ENCODE peak calls at places on chromosomes 3 and 15, in five cellular contexts. P is thyroid gland, B is uterus, F is Peyer's patch, R is lower leg skin. Z is an unnamed sample.

GRCh38 chr3:137121704-137122314 is 164.0 kb downstream of the IL20RB start:
- DNase-seq in P (peak), B (no peak), F (no peak), R (no peak), Z (no peak)

GRCh38 chr3:72320911-72321385 is 527.3 kb downstream of the SHQ1 start:
- DNase-seq in F (no peak), P (no peak), B (no peak), R (no peak), Z (no peak)

GRCh38 chr15:78265752-78266224 is 1.4 kb downstream of the DNAJA4 start:
- DNase-seq in R (no peak), P (no peak), F (no peak), B (no peak), Z (no peak)

GRCh38 chr3:143120716-143121239 is 1.2 kb downstream of the CHST2 start:
- DNase-seq in P (peak), B (no peak), F (peak), R (no peak), Z (no peak)

GRCh38 chr3:69204315-69204957 is 82.0 kb upstream of the LMOD3 start:
- DNase-seq in B (no peak), R (no peak), P (no peak), F (no peak), Z (no peak)

GRCh38 chr3:183247190-183247589 is 5.9 kb upstream of the B3GNT5 start:
- DNase-seq in B (no peak), R (no peak), P (no peak), F (no peak), Z (no peak)

GRCh38 chr15:79897380-79897678 is 515 bp upstream of the MTHFS start:
- DNase-seq in P (no peak), F (no peak), B (no peak), R (no peak), Z (no peak)

GRCh38 chr15:60392986-60393811 is 4.6 kb downstream of the ANXA2 start:
- DNase-seq in F (no peak), B (peak), P (peak), R (peak), Z (peak)

GRCh38 chr15:75891895-75892294 is 11.8 kb upstream of the FBXO22 start:
- DNase-seq in R (no peak), B (no peak), F (no peak), P (no peak), Z (no peak)

GRCh38 chr3:73432021-73432722 is 192.6 kb downstream of the PDZRN3 start:
- DNase-seq in B (peak), F (no peak), P (peak), R (no peak), Z (peak)

GRCh38 chr15:70014311-70014707 is 83.4 kb downstream of the TLE3 start:
- DNase-seq in P (no peak), F (peak), R (no peak), B (no peak), Z (no peak)

GRCh38 chr3:43211681-43212080 is 74.7 kb upstream of the SNRK start:
- DNase-seq in P (no peak), B (no peak), R (no peak), F (no peak), Z (peak)

GRCh38 chr3:175325440-175325839 is 466.3 kb downstream of the NAALADL2 start:
- DNase-seq in P (no peak), F (no peak), R (no peak), B (no peak), Z (no peak)

DNA sequence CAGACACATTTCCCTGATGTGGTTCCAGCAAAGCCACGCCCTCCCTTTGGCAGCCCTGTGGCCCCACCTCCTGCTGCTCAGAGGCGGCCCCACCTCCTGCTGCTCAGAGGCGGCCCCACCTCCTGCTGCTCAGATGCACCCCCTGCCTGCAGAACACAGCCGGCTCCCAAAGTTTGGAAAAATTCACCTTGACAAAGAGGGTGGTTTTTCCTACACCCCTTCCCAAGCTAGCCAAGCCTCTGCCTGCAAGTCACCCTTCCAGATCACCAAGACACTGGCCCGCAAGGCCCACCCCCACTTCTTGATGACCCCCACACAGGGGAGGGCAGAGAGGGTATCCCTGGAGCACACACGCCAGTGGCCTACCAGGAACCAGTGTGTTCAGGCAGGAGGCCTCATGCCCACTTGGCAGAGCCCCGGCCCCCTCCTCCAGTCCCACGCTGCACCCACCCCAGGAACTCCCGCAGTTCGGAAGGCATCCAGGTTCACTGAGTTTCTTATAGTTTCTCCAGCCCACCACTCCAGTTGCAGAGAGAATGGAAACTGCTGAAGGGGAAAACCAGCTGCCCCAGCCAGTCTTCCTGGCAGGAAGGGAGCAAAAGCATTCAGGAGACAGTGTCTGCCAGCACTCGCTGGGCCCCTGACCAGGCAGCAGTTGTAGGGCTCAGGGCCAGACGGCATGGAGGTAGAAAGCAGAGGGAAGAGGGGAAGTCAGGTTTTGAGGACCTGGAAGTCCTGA is 2.3 kb upstream of the HAPLN3 start:
- DNase-seq in R (peak), F (peak), P (peak), B (peak), Z (no peak)
- TF ChIP-seq POLR2A in R (no peak), F (no peak), P (no peak), B (no peak), Z (no peak)

GRCh38 chr15:52569244-52569585 is 385 bp upstream of the ARPP19 start:
- DNase-seq in B (no peak), F (no peak), R (no peak), P (no peak), Z (no peak)

GRCh38 chr15:52566889-52567288 is 1.9 kb downstream of the ARPP19 start:
- DNase-seq in B (no peak), F (no peak), R (no peak), P (no peak), Z (no peak)

GRCh38 chr15:52563499-52564060 is 5.2 kb downstream of the ARPP19 start:
- DNase-seq in F (no peak), B (no peak), P (no peak), R (no peak), Z (no peak)

GRCh38 chr15:52567886-52568568 is 803 bp downstream of the ARPP19 start:
- DNase-seq in P (peak), R (no peak), F (peak), B (no peak), Z (no peak)

DNA sequence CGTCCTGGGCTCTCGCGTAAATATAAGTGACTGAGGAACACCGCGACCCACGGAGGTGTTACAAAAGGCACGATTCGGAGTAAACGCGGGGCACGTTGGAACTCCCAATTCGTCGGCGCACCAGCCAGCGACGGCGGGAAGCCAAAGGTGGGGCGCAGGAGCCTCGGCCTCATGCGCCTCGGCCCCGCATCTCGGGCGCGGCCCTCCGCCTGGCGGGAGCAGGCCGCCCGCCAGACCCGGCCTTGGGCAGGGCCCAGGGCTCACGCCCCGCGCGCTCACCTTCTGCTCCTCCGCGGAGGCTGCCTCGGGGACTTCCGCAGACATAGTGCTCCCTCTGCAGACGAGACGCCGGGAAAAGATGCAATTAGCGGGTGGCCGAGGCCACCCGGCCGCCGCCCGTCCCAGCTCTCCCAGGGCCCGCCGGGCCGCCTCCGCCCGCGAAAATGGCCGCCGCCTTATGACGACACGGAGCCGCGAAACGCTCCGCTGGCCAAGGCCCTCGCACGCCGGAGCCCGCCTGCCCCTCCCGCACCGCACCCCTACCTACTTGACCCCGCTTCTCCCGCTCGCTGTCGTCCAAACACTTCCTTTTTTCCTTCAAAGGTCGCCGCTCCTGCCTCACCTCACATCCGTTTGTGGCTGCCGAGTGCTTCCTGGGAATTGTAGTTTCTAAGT is at the start of gene ARPP19:
- DNase-seq in R (peak), B (peak), P (peak), F (peak), Z (no peak)
- TF ChIP-seq POLR2A in R (no peak), B (peak), P (peak), F (peak), Z (peak)

DNA sequence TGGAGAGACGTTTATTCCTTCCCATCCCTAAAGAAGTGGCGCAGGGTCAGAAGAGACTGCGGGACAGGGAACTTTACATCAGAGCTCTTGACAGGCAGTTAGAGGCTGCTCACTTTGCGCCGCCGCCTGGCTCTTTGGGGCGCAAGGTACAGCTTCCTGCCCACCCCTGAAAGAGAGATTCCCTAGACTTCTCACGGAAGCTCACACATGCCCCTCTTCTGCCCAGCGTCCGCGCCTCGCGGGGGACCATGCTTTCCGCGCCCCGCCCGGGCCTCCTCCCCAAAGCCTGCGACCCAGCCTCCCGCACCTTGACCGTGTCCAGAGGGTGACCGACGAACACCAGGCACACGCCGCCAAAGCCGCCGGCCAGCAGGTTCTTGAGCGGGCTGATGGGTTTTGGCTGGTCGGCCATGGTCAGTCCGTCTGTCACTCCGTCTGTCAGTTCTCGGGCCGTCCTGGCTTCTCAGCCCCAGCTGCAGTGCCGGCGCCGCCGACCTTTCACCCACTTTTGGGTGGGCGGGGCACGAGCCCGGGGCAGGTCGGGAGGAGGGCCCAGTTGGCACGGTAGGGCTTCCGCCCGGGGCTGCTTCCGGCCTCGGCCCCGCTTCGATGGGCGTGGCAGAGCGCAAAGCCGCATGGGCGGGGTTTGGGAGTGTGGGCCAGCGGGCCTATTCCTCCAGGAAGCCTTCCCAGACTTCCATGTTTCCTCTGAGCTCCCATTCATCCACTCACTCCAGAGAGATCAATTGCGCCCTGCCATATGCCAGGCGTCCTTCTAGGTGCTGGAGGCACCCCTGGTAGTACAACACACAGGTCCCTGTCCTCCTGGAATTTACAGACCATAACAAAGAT is at the start of gene SLC25A20:
- DNase-seq in B (peak), R (peak), P (peak), F (peak), Z (no peak)
- TF ChIP-seq POLR2A in B (peak), R (no peak), P (no peak), F (peak), Z (no peak)

GRCh38 chr3:138467905-138468304 is 33.5 kb downstream of the ESYT3 start:
- DNase-seq in F (no peak), B (no peak), R (no peak), P (no peak), Z (peak)

GRCh38 chr3:138469869-138470268 is 35.5 kb downstream of the ESYT3 start:
- DNase-seq in F (no peak), P (peak), R (no peak), B (no peak), Z (no peak)

GRCh38 chr3:138470687-138471086 is 36.3 kb downstream of the ESYT3 start:
- DNase-seq in F (no peak), R (no peak), B (peak), P (peak), Z (no peak)

GRCh38 chr3:138468451-138468850 is 34.0 kb downstream of the ESYT3 start:
- DNase-seq in P (no peak), B (no peak), R (no peak), F (no peak), Z (no peak)

DNA sequence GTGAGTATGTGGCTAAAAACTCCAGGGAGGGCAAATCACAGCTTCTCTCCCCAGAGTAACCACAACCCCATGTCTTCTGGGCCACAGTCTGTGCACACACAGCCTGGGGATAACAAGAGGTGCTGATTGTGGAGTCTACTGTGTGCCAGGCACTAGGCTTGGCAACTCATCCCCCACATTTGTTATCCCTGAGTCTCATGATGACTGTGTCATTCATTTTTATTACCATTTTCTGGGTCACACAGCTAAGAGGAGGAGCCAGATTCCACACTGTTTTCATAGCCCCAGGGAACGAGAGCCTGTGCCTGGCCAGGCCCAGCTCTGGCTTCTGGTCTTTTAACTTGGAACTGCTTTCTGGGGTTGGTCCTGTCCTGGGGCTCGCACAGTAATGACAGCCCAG is 34.5 kb downstream of the ESYT3 start:
- DNase-seq in F (no peak), P (peak), B (peak), R (no peak), Z (no peak)
- TF ChIP-seq POLR2A in F (no peak), P (no peak), B (no peak), R (no peak), Z (no peak)

DNA sequence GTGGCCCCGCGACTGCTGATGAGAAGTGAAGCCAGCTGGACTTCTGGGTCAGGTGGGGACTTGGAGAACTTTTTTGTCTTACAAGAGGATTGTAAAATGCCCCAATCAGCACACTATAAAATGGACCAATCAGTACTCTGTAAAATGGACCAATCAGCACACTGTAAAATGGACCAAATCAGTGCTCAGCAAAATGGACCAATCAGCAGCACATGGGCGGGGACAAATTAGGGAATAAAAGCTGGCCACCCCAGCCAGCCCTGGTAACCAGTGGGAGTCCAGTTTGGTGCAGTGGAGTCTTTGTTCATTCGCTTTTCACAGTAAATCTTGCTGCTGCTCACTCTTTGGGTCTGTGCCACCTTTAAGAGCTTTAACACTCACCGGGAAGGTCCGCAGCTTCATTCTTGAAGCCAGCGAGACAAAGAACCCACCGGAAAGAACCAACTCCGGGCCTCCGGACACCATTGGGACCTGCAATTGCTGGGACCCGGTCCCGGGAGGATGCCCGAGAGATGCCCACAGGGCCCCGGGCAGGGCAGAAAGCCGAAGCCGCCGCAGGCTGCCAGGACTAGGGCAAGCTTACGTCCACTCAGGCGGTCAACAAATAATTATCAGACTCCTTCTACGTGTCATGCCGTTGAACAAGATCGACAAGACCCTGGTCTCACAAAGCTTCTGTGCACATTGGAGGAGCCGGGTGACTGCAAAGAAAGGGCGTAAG is 8.3 kb upstream of the NR2E3 start:
- DNase-seq in R (peak), B (no peak), F (no peak), P (no peak), Z (no peak)
- TF ChIP-seq POLR2A in R (no peak), B (no peak), F (no peak), P (no peak), Z (no peak)